ENCODE peak calls at places on chromosomes 2 and 18, in seven cellular contexts. A, B, N, Z, P, R and U are unnamed samples.

GRCh38 chr2:131125195-131125757 is 20.1 kb downstream of the PLEKHB2 start:
- DNase-seq in Z (no peak), P (no peak), N (no peak), A (no peak), B (no peak), R (no peak), U (no peak)

GRCh38 chr18:10057808-10058791 is 144.3 kb downstream of the VAPA start:
- DNase-seq in B (no peak), Z (no peak), A (no peak), P (peak), N (peak), R (no peak), U (no peak)

GRCh38 chr2:40558772-40559171 is 106.9 kb upstream of the SLC8A1 start:
- DNase-seq in R (no peak), Z (no peak), P (peak), A (no peak), B (no peak), N (no peak), U (no peak)

GRCh38 chr2:182504903-182505302 is 78.1 kb upstream of the PDE1A start:
- DNase-seq in B (no peak), N (peak), P (peak), R (no peak), A (no peak), Z (no peak), U (no peak)

GRCh38 chr2:219243291-219243761 is 1.9 kb downstream of the GLB1L start:
- DNase-seq in N (no peak), A (no peak), Z (no peak), P (no peak), R (no peak), B (no peak), U (peak)

GRCh38 chr2:48220463-48220862 is 309.5 kb upstream of the STON1 start:
- DNase-seq in N (no peak), B (no peak), A (no peak), P (no peak), Z (no peak), R (no peak), U (no peak)

GRCh38 chr2:193966590-193966989 is 1690.4 kb upstream of the SLC39A10 start:
- DNase-seq in Z (no peak), B (no peak), R (no peak), N (peak), P (peak), A (no peak), U (no peak)

GRCh38 chr2:3311601-3312000 is 66.0 kb downstream of the EIPR1 start:
- DNase-seq in Z (no peak), N (no peak), B (no peak), P (no peak), A (no peak), R (no peak), U (no peak)

GRCh38 chr2:200877443-200877842 is 11.4 kb downstream of the PPIL3 start:
- DNase-seq in R (no peak), Z (no peak), B (no peak), A (no peak), N (no peak), P (no peak), U (no peak)

GRCh38 chr2:38115216-38116012 is 39.5 kb upstream of the CYP1B1 start:
- DNase-seq in R (peak), A (peak), P (peak), B (peak), N (peak), Z (peak), U (peak)

GRCh38 chr2:24883946-24884345 is 36.1 kb downstream of the ADCY3 start:
- DNase-seq in A (no peak), N (no peak), Z (no peak), P (peak), R (no peak), B (no peak), U (no peak)

GRCh38 chr2:119195887-119196286 is 27.7 kb upstream of the STEAP3 start:
- DNase-seq in B (no peak), N (no peak), P (no peak), A (no peak), R (no peak), Z (no peak), U (no peak)

GRCh38 chr2:203437516-203437915 is 97.6 kb downstream of the RAPH1 start:
- DNase-seq in P (peak), N (no peak), R (no peak), B (no peak), A (no peak), Z (no peak), U (no peak)

GRCh38 chr2:178279142-178279541 is 84.8 kb downstream of the OSBPL6 start:
- DNase-seq in Z (no peak), P (peak), B (no peak), N (peak), A (no peak), R (no peak), U (no peak)

GRCh38 chr2:146764301-146764700 is 1080.5 kb upstream of the ACVR2A start:
- DNase-seq in P (no peak), R (no peak), B (no peak), N (peak), Z (no peak), A (no peak), U (no peak)

GRCh38 chr2:178306351-178307073 is 112.2 kb downstream of the OSBPL6 start:
- DNase-seq in B (no peak), N (peak), P (peak), R (peak), A (no peak), Z (no peak), U (no peak)

GRCh38 chr2:110820128-110820527 is 87.8 kb downstream of the ACOXL start:
- DNase-seq in B (no peak), Z (no peak), R (no peak), N (no peak), P (no peak), A (no peak), U (no peak)

GRCh38 chr2:122908134-122908533 is 1117.0 kb upstream of the CNTNAP5 start:
- DNase-seq in A (no peak), Z (no peak), B (no peak), P (no peak), R (no peak), N (no peak), U (no peak)

GRCh38 chr2:85240055-85240454 is 87.7 kb downstream of the TGOLN2 start:
- DNase-seq in R (no peak), B (no peak), P (no peak), N (no peak), Z (no peak), A (no peak), U (no peak)

GRCh38 chr2:236663267-236663666 is 93.6 kb downstream of the ACKR3 start:
- DNase-seq in Z (peak), B (no peak), R (no peak), A (no peak), P (peak), N (peak), U (peak)

GRCh38 chr2:24492283-24493272 is 1.5 kb downstream of the NCOA1 start:
- DNase-seq in P (no peak), A (no peak), Z (no peak), B (no peak), N (no peak), R (no peak), U (no peak)

GRCh38 chr2:9975805-9976447 is 24.4 kb downstream of the GRHL1 start:
- DNase-seq in R (no peak), Z (peak), B (no peak), A (no peak), P (peak), N (peak), U (no peak)

GRCh38 chr2:43312751-43313641 is 86.6 kb upstream of the ZFP36L2 start:
- DNase-seq in N (peak), P (peak), R (no peak), B (no peak), Z (peak), A (no peak), U (no peak)

GRCh38 chr18:58362027-58362575 is 266.8 kb downstream of the ALPK2 start:
- DNase-seq in Z (peak), B (no peak), A (no peak), N (peak), R (no peak), P (peak), U (no peak)

GRCh38 chr18:11464129-11464528 is 145.3 kb upstream of the SLC35G4 start:
- DNase-seq in B (no peak), N (no peak), P (no peak), Z (no peak), R (no peak), A (no peak), U (no peak)

GRCh38 chr2:12728221-12728777 is 11.6 kb downstream of the TRIB2 start:
- DNase-seq in A (no peak), R (peak), N (no peak), B (no peak), Z (no peak), P (no peak), U (peak)

GRCh38 chr2:195532628-195533271 is 124.3 kb upstream of the SLC39A10 start:
- DNase-seq in P (peak), N (peak), A (no peak), Z (no peak), R (no peak), B (no peak), U (no peak)

DNA sequence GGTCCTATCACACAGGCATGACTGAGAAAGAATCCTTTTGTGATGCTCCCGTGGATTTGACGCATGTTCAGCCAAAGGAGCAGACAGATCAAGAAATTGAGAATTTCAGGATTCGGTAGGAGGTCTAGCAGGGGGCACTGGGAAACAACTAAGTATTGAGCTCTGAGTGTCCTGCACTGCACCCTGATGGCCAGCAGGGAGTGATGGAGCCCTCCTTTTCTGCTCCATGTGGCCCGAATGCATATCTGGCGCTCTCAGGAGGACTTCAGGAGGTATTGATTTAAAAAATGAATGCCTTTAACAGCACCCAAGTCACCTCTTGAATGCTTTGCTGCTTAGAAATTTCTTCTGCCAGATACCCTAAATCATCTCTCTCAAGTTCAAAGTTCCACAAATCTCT is 58.0 kb downstream of the ZNF519 start:
- DNase-seq in P (no peak), R (no peak), B (no peak), Z (no peak), N (no peak), A (no peak), U (no peak)
- TF ChIP-seq CTCF in P (no peak), R (no peak), B (no peak), Z (no peak), N (peak), A (no peak), U (no peak)

DNA sequence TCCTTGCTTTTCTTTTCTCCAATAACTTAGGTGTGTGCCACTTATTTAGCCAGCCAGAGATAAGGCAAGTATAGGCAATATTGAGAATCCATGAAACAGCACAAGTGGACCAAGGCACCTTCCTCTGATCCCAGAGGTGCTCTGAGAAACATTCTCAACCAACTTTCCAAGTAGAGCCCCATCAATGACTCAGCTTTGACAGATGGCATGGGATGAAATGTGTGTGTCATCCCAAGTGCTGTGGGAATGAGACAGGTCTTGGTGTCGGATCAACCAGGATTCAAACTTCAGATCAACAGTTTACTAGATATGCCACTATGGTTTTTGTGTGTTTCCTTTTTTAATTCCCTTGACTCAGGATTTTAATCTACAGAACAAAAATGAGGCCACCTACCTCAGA is 164.0 kb downstream of the GRB14 start:
- DNase-seq in R (no peak), B (no peak), N (no peak), Z (no peak), P (peak), A (no peak), U (no peak)
- TF ChIP-seq CTCF in R (no peak), B (no peak), N (no peak), Z (no peak), P (no peak), A (no peak), U (no peak)

DNA sequence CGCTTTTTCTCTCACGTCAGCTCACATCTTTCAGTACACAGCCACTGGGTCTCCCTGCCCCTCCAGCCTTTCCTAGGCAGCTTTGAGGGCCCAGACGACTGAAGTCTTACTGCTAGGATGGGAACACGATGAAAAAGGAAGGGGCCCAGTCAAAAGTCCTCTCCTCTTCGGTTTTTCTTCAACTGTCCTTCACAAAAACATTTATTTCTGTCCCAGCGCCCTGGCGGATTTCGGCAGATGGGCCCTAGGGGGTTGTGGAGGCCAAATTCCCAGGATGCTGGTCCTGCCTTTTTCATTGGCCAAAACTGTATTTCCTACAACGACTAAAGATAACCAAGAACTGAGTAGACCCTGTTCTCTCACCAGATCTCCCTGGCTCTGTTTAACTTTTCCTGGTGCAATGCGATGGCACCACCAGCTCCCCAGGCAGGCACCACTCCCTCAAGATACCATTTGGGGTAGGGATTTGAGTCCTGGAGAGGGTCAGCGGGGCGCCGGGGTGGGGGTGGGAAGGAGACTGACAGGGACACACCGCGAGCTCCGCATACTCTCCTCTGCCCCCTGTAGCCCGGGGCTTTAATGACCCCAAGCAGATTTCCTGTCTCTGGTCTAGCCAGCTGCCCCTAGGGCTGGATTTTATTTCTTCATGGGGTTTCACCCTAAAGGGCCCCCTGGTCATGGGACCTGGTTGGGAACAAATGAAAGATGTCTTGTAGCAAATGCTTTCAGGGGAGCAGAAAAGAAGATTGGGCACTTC is 7.4 kb downstream of the SIX2 start:
- DNase-seq in R (no peak), Z (no peak), N (no peak), P (no peak), A (no peak), B (no peak), U (no peak)
- TF ChIP-seq CTCF in R (no peak), Z (no peak), N (peak), P (no peak), A (no peak), B (no peak), U (no peak)

GRCh38 chr2:68932392-68932791 is 20.3 kb downstream of the GKN2 start:
- DNase-seq in R (no peak), A (no peak), P (no peak), Z (no peak), B (no peak), N (no peak), U (no peak)
- TF ChIP-seq CTCF in R (no peak), A (no peak), P (no peak), Z (no peak), B (no peak), N (no peak), U (no peak)

DNA sequence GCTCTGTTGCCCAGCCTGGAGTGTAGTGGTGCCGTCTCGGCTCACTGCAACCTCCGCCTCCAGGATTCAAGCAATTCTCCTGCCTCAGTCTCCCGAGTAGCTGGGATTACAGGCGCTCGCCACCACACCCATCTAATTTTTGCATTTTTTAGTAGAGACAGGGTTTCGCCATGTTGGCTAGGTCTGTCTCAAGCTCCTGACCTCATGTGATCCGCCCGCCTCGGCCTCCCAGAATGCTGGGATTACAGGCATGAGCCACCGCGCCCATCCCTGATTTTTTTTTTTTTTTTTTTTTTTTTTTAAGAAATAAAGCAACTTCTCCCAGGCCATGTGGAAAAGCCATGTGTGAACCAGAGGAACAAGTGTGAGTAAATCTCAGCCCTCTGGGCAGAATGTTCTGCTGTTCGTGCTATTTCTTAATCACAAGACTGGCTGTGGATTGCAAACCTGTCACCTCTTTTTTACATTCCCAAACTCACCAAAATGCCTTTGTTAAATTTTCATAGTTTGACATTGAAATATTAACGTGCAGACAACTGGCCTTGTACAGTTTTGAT is 6.4 kb upstream of the SH3BP4 start:
- DNase-seq in B (no peak), Z (no peak), N (no peak), R (no peak), P (peak), A (no peak), U (no peak)
- TF ChIP-seq CTCF in B (no peak), Z (no peak), N (no peak), R (no peak), P (no peak), A (no peak), U (no peak)

GRCh38 chr2:158464426-158465281 is 7.9 kb downstream of the PKP4 start:
- DNase-seq in P (peak), R (peak), A (no peak), N (no peak), B (no peak), Z (no peak), U (no peak)
- TF ChIP-seq CTCF in P (peak), R (peak), A (peak), N (peak), B (no peak), Z (peak), U (no peak)